ENCODE peak calls at places on chromosomes 4 and X, in five cellular contexts. N is GM12878, D is A549, H is HepG2, T is H1. Z is an unnamed sample.

GRCh38 chr4:56653461-56654237 is 27.4 kb downstream of the HOPX start:
- DNase-seq in N (no peak), D (no peak), H (no peak), T (no peak), Z (no peak)

GRCh38 chr4:119139316-119139715 is 3.7 kb downstream of the MYOZ2 start:
- DNase-seq in N (no peak), D (no peak), H (no peak), T (no peak), Z (no peak)

GRCh38 chr4:182453830-182454229 is 210.6 kb downstream of the TENM3 start:
- DNase-seq in N (no peak), D (no peak), H (no peak), T (no peak), Z (no peak)

GRCh38 chr4:142383800-142384470 is 462.2 kb downstream of the INPP4B start:
- DNase-seq in N (no peak), D (no peak), H (no peak), T (no peak), Z (no peak)

GRCh38 chrX:5971300-5971699 is 257.4 kb downstream of the NLGN4X start:
- DNase-seq in N (no peak), D (no peak), H (no peak), T (no peak), Z (no peak)

GRCh38 chr4:25953740-25954139 is 39.7 kb downstream of the SMIM20 start:
- DNase-seq in N (no peak), D (peak; percentile 8), H (peak; percentile 21), T (no peak), Z (no peak)

GRCh38 chr4:98377626-98378025 is 116.4 kb downstream of the RAP1GDS1 start:
- DNase-seq in N (no peak), D (no peak), H (no peak), T (no peak), Z (no peak)

GRCh38 chrX:151478052-151478451 is 81.0 kb downstream of the VMA21 start:
- DNase-seq in N (no peak), D (no peak), H (no peak), T (no peak), Z (no peak)

GRCh38 chr4:82890913-82891727 is at the start of gene SEC31A:
- DNase-seq in N (peak; percentile 84), D (peak; percentile 92), H (peak; percentile 91), T (peak; percentile 94), Z (peak; percentile 92)

GRCh38 chr4:73676881-73677323 is 56.7 kb upstream of the RASSF6 start:
- DNase-seq in N (peak; percentile 19), D (peak; percentile 51), H (no peak), T (no peak), Z (no peak)

GRCh38 chrX:13685126-13685763 is 3.7 kb upstream of the RAB9A start:
- DNase-seq in N (no peak), D (peak; percentile 37), H (no peak), T (no peak), Z (no peak)

GRCh38 chr4:128241425-128241913 is 46.1 kb downstream of the PGRMC2 start:
- DNase-seq in N (no peak), D (peak; percentile 55), H (peak; percentile 57), T (no peak), Z (no peak)

GRCh38 chr4:165692082-165692481 is 181.0 kb upstream of the TLL1 start:
- DNase-seq in N (no peak), D (no peak), H (no peak), T (no peak), Z (no peak)

GRCh38 chr4:78720151-78720726 is 55.9 kb upstream of the BMP2K start:
- DNase-seq in N (no peak), D (no peak), H (no peak), T (no peak), Z (peak; percentile 46)

GRCh38 chr4:172601195-172601594 is 567.4 kb upstream of the GALNT7 start:
- DNase-seq in N (no peak), D (no peak), H (no peak), T (no peak), Z (no peak)

GRCh38 chr4:8916914-8917305 is 45.3 kb upstream of the HMX1 start:
- DNase-seq in N (no peak), D (no peak), H (no peak), T (no peak), Z (no peak)

GRCh38 chr4:6549445-6549844 is 25.5 kb upstream of the MAN2B2 start:
- DNase-seq in N (no peak), D (no peak), H (no peak), T (no peak), Z (no peak)

GRCh38 chr4:7361256-7361655 is 73.5 kb downstream of the PSAPL1 start:
- DNase-seq in N (no peak), D (no peak), H (no peak), T (no peak), Z (no peak)

GRCh38 chr4:33961751-33962150 is 2282.6 kb downstream of the ARAP2 start:
- DNase-seq in N (no peak), D (no peak), H (no peak), T (no peak), Z (no peak)

GRCh38 chr4:130147618-130148017 is 1051.7 kb downstream of the C4orf33 start:
- DNase-seq in N (no peak), D (no peak), H (no peak), T (no peak), Z (no peak)

GRCh38 chr4:131052646-131053045 is 1956.7 kb downstream of the C4orf33 start:
- DNase-seq in N (no peak), D (no peak), H (no peak), T (no peak), Z (no peak)

GRCh38 chr4:7388627-7389026 is 46.1 kb downstream of the PSAPL1 start:
- DNase-seq in N (no peak), D (no peak), H (no peak), T (no peak), Z (no peak)

GRCh38 chrX:77742788-77743476 is 43.1 kb downstream of the ATRX start:
- DNase-seq in N (no peak), D (no peak), H (no peak), T (no peak), Z (no peak)

GRCh38 chrX:92224406-92224805 is 445.2 kb downstream of the PCDH11X start:
- DNase-seq in N (no peak), D (no peak), H (no peak), T (no peak), Z (no peak)

GRCh38 chr4:107711831-107712230 is 8.2 kb downstream of the PAPSS1 start:
- DNase-seq in N (no peak), D (no peak), H (no peak), T (no peak), Z (no peak)

GRCh38 chr4:1992468-1993168 is 16.2 kb downstream of the NELFA start:
- DNase-seq in N (no peak), D (no peak), H (no peak), T (peak; percentile 91), Z (no peak)

GRCh38 chrX:39859991-39860861 is 237.5 kb downstream of the BCOR start:
- DNase-seq in N (peak; percentile 89), D (peak; percentile 65), H (no peak), T (no peak), Z (peak; percentile 69)

GRCh38 chrX:109939498-109939897 is 63.4 kb upstream of the TMEM164 start:
- DNase-seq in N (no peak), D (no peak), H (no peak), T (no peak), Z (no peak)

GRCh38 chr4:15893967-15894366 is 44.6 kb downstream of the FGFBP1 start:
- DNase-seq in N (no peak), D (peak; percentile 95), H (no peak), T (no peak), Z (no peak)

GRCh38 chrX:41382699-41383645 is 49.0 kb downstream of the DDX3X start:
- DNase-seq in N (no peak), D (peak; percentile 77), H (no peak), T (no peak), Z (no peak)

GRCh38 chrX:41381685-41382084 is 47.7 kb downstream of the DDX3X start:
- DNase-seq in N (no peak), D (peak; percentile 93), H (peak; percentile 89), T (no peak), Z (no peak)

GRCh38 chrX:41386222-41386990 is 52.4 kb downstream of the DDX3X start:
- DNase-seq in N (no peak), D (no peak), H (no peak), T (no peak), Z (no peak)

GRCh38 chrX:41388543-41388942 is 54.6 kb downstream of the DDX3X start:
- DNase-seq in N (no peak), D (no peak), H (peak; percentile 53), T (no peak), Z (no peak)

DNA sequence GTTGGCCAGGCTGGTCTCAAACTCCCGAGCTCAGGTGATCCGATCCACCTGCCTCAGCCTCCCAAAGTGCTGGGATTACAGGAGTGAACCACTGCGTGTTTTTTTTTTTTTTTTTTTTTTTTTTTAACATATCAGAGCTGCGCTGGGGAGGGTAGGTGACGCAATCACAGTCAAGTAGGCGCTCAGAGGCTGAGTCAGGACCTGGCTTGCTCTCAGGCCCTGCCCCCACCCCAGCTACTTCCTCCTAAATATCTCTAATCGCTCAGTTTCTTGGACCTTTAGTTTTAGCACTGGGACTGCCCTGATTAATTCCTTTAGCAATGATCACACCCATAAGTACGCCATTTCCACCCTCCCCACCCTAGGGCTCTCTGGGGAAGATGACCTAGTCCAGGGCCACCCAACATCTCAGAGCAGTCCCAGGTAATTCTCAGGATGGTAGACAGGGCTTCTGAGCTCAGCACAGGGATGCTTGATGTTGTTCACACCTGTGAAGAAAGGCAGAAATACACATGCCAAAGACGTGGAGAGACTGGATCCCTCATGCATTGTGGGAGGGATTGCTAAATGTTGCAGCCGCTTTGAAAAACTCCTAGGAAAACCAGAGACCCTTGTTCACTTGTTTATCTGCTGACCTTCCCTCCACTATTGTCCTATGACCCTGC is 50.2 kb downstream of the DDX3X start:
- DNase-seq in N (no peak), D (peak; percentile 89), H (no peak), T (no peak), Z (peak; percentile 68)
- TF ChIP-seq KDM1A in N (no peak), D (no peak), H (no peak), T (no peak), Z (no peak)

GRCh38 chrX:150436200-150436599 is 73.1 kb downstream of the MAMLD1 start:
- DNase-seq in N (no peak), D (no peak), H (no peak), T (no peak), Z (no peak)
- TF ChIP-seq KDM1A in N (no peak), D (no peak), H (no peak), T (no peak), Z (no peak)

GRCh38 chr4:3201718-3202702 is 46.9 kb upstream of the MSANTD1 start:
- DNase-seq in N (peak; percentile 38), D (no peak), H (peak; percentile 53), T (no peak), Z (peak; percentile 41)
- TF ChIP-seq KDM1A in N (no peak), D (no peak), H (no peak), T (no peak), Z (no peak)

DNA sequence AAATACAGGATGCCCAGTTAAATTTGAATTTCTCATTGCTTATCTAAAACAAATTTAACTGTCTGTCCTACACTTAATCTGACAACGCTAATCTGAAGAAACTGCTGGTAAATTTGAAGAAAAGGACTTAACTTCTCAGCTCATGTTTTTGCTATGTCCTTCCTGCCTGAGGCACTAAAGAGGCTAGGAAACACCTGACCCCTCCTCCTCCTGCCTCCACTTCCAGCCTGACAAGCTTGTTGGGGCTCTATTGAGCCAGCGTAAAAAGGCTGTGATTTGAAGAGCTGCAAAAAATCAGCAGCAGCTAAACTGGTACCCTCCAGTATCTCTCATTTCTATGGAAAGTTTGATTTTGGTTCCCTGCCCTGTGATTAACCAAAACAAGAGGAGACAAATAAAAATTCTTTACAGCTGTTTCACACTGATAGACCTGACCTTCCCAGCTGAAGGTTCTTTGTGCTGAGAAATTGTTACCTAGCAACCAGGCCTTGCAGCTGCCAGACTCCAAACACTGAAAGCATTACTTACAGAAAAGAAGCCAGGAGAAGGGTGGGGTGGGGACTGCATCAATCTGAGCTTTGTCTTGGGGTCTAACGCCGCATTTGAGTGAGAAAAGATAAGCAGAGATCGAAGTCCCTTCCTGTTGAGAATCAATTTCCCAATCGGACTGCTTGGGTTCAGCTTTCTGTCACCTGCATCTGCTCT is 34.9 kb downstream of the DCX start:
- DNase-seq in N (no peak), D (no peak), H (no peak), T (no peak), Z (no peak)
- TF ChIP-seq KDM1A in N (no peak), D (no peak), H (no peak), T (no peak), Z (no peak)

Z was measured in K562.